ENCODE peak calls at places on chromosomes 2 and 18, in eight cellular contexts. One of them, this sample, is unnamed.

GRCh38 chr2:60676950-60677349 is 79.1 kb upstream of the PAPOLG start:
- DNase-seq in KBM-7: peak
- DNase-seq in NCI-H748 treated with DMSO at 0.1 percent for 48 hours: no peak
- DNase-seq in tibial nerve: no peak
- DNase-seq in upper lobe of right lung: no peak
- DNase-seq in MCF 10A: no peak
- DNase-seq in endodermal cell: no peak
- DNase-seq in amniotic epithelial cell: no peak
- DNase-seq in this sample: no peak

GRCh38 chr2:31440764-31441163 is 26.2 kb upstream of the XDH start:
- DNase-seq in KBM-7: no peak
- DNase-seq in NCI-H748 treated with DMSO at 0.1 percent for 48 hours: no peak
- DNase-seq in tibial nerve: no peak
- DNase-seq in upper lobe of right lung: no peak
- DNase-seq in MCF 10A: peak
- DNase-seq in endodermal cell: no peak
- DNase-seq in amniotic epithelial cell: peak
- DNase-seq in this sample: no peak

GRCh38 chr18:61703508-61703907 is 189.3 kb downstream of the RNF152 start:
- DNase-seq in KBM-7: no peak
- DNase-seq in NCI-H748 treated with DMSO at 0.1 percent for 48 hours: no peak
- DNase-seq in tibial nerve: no peak
- DNase-seq in upper lobe of right lung: no peak
- DNase-seq in MCF 10A: peak
- DNase-seq in endodermal cell: no peak
- DNase-seq in amniotic epithelial cell: peak
- DNase-seq in this sample: no peak

GRCh38 chr18:3086865-3087264 is 73.9 kb upstream of the LPIN2 start:
- DNase-seq in KBM-7: no peak
- DNase-seq in NCI-H748 treated with DMSO at 0.1 percent for 48 hours: no peak
- DNase-seq in tibial nerve: no peak
- DNase-seq in upper lobe of right lung: no peak
- DNase-seq in MCF 10A: no peak
- DNase-seq in endodermal cell: no peak
- DNase-seq in amniotic epithelial cell: no peak
- DNase-seq in this sample: no peak

GRCh38 chr2:145484443-145485086 is 964.6 kb upstream of the ZEB2 start:
- DNase-seq in KBM-7: peak
- DNase-seq in NCI-H748 treated with DMSO at 0.1 percent for 48 hours: no peak
- DNase-seq in tibial nerve: no peak
- DNase-seq in upper lobe of right lung: no peak
- DNase-seq in MCF 10A: peak
- DNase-seq in endodermal cell: no peak
- DNase-seq in amniotic epithelial cell: peak
- DNase-seq in this sample: no peak

GRCh38 chr2:241329669-241330615 is 14.2 kb downstream of the SEPTIN2 start:
- DNase-seq in KBM-7: no peak
- DNase-seq in NCI-H748 treated with DMSO at 0.1 percent for 48 hours: no peak
- DNase-seq in tibial nerve: no peak
- DNase-seq in upper lobe of right lung: no peak
- DNase-seq in MCF 10A: peak
- DNase-seq in endodermal cell: peak
- DNase-seq in amniotic epithelial cell: no peak
- DNase-seq in this sample: no peak

GRCh38 chr18:43396266-43396665 is 119.0 kb upstream of the SYT4 start:
- DNase-seq in KBM-7: peak
- DNase-seq in NCI-H748 treated with DMSO at 0.1 percent for 48 hours: peak
- DNase-seq in tibial nerve: no peak
- DNase-seq in upper lobe of right lung: no peak
- DNase-seq in MCF 10A: peak
- DNase-seq in endodermal cell: no peak
- DNase-seq in amniotic epithelial cell: no peak
- DNase-seq in this sample: no peak

GRCh38 chr2:101823347-101823791 is 125.9 kb downstream of the MAP4K4 start:
- DNase-seq in KBM-7: peak
- DNase-seq in NCI-H748 treated with DMSO at 0.1 percent for 48 hours: peak
- DNase-seq in tibial nerve: peak
- DNase-seq in upper lobe of right lung: no peak
- DNase-seq in MCF 10A: peak
- DNase-seq in endodermal cell: peak
- DNase-seq in amniotic epithelial cell: peak
- DNase-seq in this sample: peak

GRCh38 chr2:186540971-186541370 is 48.9 kb upstream of the ITGAV start:
- DNase-seq in KBM-7: no peak
- DNase-seq in NCI-H748 treated with DMSO at 0.1 percent for 48 hours: no peak
- DNase-seq in tibial nerve: no peak
- DNase-seq in upper lobe of right lung: no peak
- DNase-seq in MCF 10A: no peak
- DNase-seq in endodermal cell: no peak
- DNase-seq in amniotic epithelial cell: no peak
- DNase-seq in this sample: no peak

GRCh38 chr2:137937778-137938177 is 26.5 kb upstream of the HNMT start:
- DNase-seq in KBM-7: no peak
- DNase-seq in NCI-H748 treated with DMSO at 0.1 percent for 48 hours: no peak
- DNase-seq in tibial nerve: no peak
- DNase-seq in upper lobe of right lung: no peak
- DNase-seq in MCF 10A: no peak
- DNase-seq in endodermal cell: peak
- DNase-seq in amniotic epithelial cell: no peak
- DNase-seq in this sample: no peak

GRCh38 chr2:71933467-71934319 is 214.0 kb downstream of the CYP26B1 start:
- DNase-seq in KBM-7: no peak
- DNase-seq in NCI-H748 treated with DMSO at 0.1 percent for 48 hours: no peak
- DNase-seq in tibial nerve: no peak
- DNase-seq in upper lobe of right lung: peak
- DNase-seq in MCF 10A: peak
- DNase-seq in endodermal cell: peak
- DNase-seq in amniotic epithelial cell: no peak
- DNase-seq in this sample: no peak

GRCh38 chr2:235449568-235449967 is 44.3 kb upstream of the AGAP1 start:
- DNase-seq in KBM-7: no peak
- DNase-seq in NCI-H748 treated with DMSO at 0.1 percent for 48 hours: no peak
- DNase-seq in tibial nerve: no peak
- DNase-seq in upper lobe of right lung: no peak
- DNase-seq in MCF 10A: no peak
- DNase-seq in endodermal cell: no peak
- DNase-seq in amniotic epithelial cell: no peak
- DNase-seq in this sample: no peak

GRCh38 chr2:109409347-109410020 is 204.3 kb downstream of the SEPTIN10 start:
- DNase-seq in KBM-7: no peak
- DNase-seq in NCI-H748 treated with DMSO at 0.1 percent for 48 hours: no peak
- DNase-seq in tibial nerve: no peak
- DNase-seq in upper lobe of right lung: no peak
- DNase-seq in MCF 10A: peak
- DNase-seq in endodermal cell: no peak
- DNase-seq in amniotic epithelial cell: peak
- DNase-seq in this sample: no peak

GRCh38 chr18:24726727-24727539 is 266.5 kb downstream of the HRH4 start:
- DNase-seq in KBM-7: peak
- DNase-seq in NCI-H748 treated with DMSO at 0.1 percent for 48 hours: peak
- DNase-seq in tibial nerve: peak
- DNase-seq in upper lobe of right lung: no peak
- DNase-seq in MCF 10A: peak
- DNase-seq in endodermal cell: peak
- DNase-seq in amniotic epithelial cell: peak
- DNase-seq in this sample: peak

GRCh38 chr2:29075894-29076700 is 1.8 kb upstream of the PCARE start:
- DNase-seq in KBM-7: no peak
- DNase-seq in NCI-H748 treated with DMSO at 0.1 percent for 48 hours: no peak
- DNase-seq in tibial nerve: no peak
- DNase-seq in upper lobe of right lung: no peak
- DNase-seq in MCF 10A: no peak
- DNase-seq in endodermal cell: no peak
- DNase-seq in amniotic epithelial cell: peak
- DNase-seq in this sample: peak

GRCh38 chr2:43766006-43766405 is 7.8 kb upstream of the DYNC2LI1 start:
- DNase-seq in KBM-7: no peak
- DNase-seq in NCI-H748 treated with DMSO at 0.1 percent for 48 hours: no peak
- DNase-seq in tibial nerve: no peak
- DNase-seq in upper lobe of right lung: no peak
- DNase-seq in MCF 10A: peak
- DNase-seq in endodermal cell: no peak
- DNase-seq in amniotic epithelial cell: no peak
- DNase-seq in this sample: no peak

GRCh38 chr18:45652303-45652702 is 37.0 kb downstream of the SLC14A2 start:
- DNase-seq in KBM-7: no peak
- DNase-seq in NCI-H748 treated with DMSO at 0.1 percent for 48 hours: no peak
- DNase-seq in tibial nerve: no peak
- DNase-seq in upper lobe of right lung: no peak
- DNase-seq in MCF 10A: no peak
- DNase-seq in endodermal cell: peak
- DNase-seq in amniotic epithelial cell: no peak
- DNase-seq in this sample: no peak

GRCh38 chr2:63721082-63721424 is 120.6 kb upstream of the UGP2 start:
- DNase-seq in KBM-7: no peak
- DNase-seq in NCI-H748 treated with DMSO at 0.1 percent for 48 hours: peak
- DNase-seq in tibial nerve: no peak
- DNase-seq in upper lobe of right lung: no peak
- DNase-seq in MCF 10A: no peak
- DNase-seq in endodermal cell: no peak
- DNase-seq in amniotic epithelial cell: no peak
- DNase-seq in this sample: no peak

GRCh38 chr2:160339291-160339690 is 139.2 kb upstream of the ITGB6 start:
- DNase-seq in KBM-7: no peak
- DNase-seq in NCI-H748 treated with DMSO at 0.1 percent for 48 hours: no peak
- DNase-seq in tibial nerve: no peak
- DNase-seq in upper lobe of right lung: no peak
- DNase-seq in MCF 10A: no peak
- DNase-seq in endodermal cell: no peak
- DNase-seq in amniotic epithelial cell: no peak
- DNase-seq in this sample: no peak

GRCh38 chr2:150282821-150283309 is 204.6 kb downstream of the RND3 start:
- DNase-seq in KBM-7: no peak
- DNase-seq in NCI-H748 treated with DMSO at 0.1 percent for 48 hours: no peak
- DNase-seq in tibial nerve: peak
- DNase-seq in upper lobe of right lung: no peak
- DNase-seq in MCF 10A: no peak
- DNase-seq in endodermal cell: no peak
- DNase-seq in amniotic epithelial cell: peak
- DNase-seq in this sample: no peak

GRCh38 chr2:215917953-215918620 is 95.3 kb downstream of the MREG start:
- DNase-seq in KBM-7: no peak
- DNase-seq in NCI-H748 treated with DMSO at 0.1 percent for 48 hours: peak
- DNase-seq in tibial nerve: no peak
- DNase-seq in upper lobe of right lung: no peak
- DNase-seq in MCF 10A: peak
- DNase-seq in endodermal cell: peak
- DNase-seq in amniotic epithelial cell: peak
- DNase-seq in this sample: peak

GRCh38 chr18:78542204-78542603 is 437.4 kb upstream of the SALL3 start:
- DNase-seq in KBM-7: peak
- DNase-seq in NCI-H748 treated with DMSO at 0.1 percent for 48 hours: no peak
- DNase-seq in tibial nerve: peak
- DNase-seq in upper lobe of right lung: peak
- DNase-seq in MCF 10A: peak
- DNase-seq in endodermal cell: no peak
- DNase-seq in amniotic epithelial cell: no peak
- DNase-seq in this sample: no peak

GRCh38 chr2:72605836-72606442 is 219.9 kb downstream of the EXOC6B start:
- DNase-seq in KBM-7: peak
- DNase-seq in NCI-H748 treated with DMSO at 0.1 percent for 48 hours: peak
- DNase-seq in tibial nerve: peak
- DNase-seq in upper lobe of right lung: no peak
- DNase-seq in MCF 10A: peak
- DNase-seq in endodermal cell: no peak
- DNase-seq in amniotic epithelial cell: peak
- DNase-seq in this sample: no peak

GRCh38 chr2:6926071-6926732 is 9.0 kb downstream of the RNF144A start:
- DNase-seq in KBM-7: no peak
- DNase-seq in NCI-H748 treated with DMSO at 0.1 percent for 48 hours: no peak
- DNase-seq in tibial nerve: no peak
- DNase-seq in upper lobe of right lung: no peak
- DNase-seq in MCF 10A: no peak
- DNase-seq in endodermal cell: no peak
- DNase-seq in amniotic epithelial cell: no peak
- DNase-seq in this sample: no peak

GRCh38 chr2:24492283-24493272 is 1.5 kb downstream of the NCOA1 start:
- DNase-seq in KBM-7: peak
- DNase-seq in NCI-H748 treated with DMSO at 0.1 percent for 48 hours: peak
- DNase-seq in tibial nerve: peak
- DNase-seq in upper lobe of right lung: no peak
- DNase-seq in MCF 10A: no peak
- DNase-seq in endodermal cell: peak
- DNase-seq in amniotic epithelial cell: peak
- DNase-seq in this sample: no peak